ENCODE peak calls at places on chromosomes 2 and 18, in six cellular contexts. W is osteoblast, I is neural progenitor cell, J is hepatocyte, N is endodermal cell, P is IMR-90. F is an unnamed sample.
A peak's percentile ranks its signal among the peaks of the same experiment; 100 is the strongest.

GRCh38 chr2:239337877-239338484 is 62.8 kb downstream of the HDAC4 start:
- DNase-seq in W (no peak), I (no peak), J (no peak), N (peak; percentile 65), P (no peak), F (no peak)

GRCh38 chr2:188199716-188200128 is 92.0 kb upstream of the GULP1 start:
- DNase-seq in W (peak; percentile 82), I (no peak), J (peak; percentile 15), N (no peak), P (peak; percentile 90), F (no peak)

GRCh38 chr2:97849881-97850540 is 136.6 kb downstream of the ZAP70 start:
- DNase-seq in W (no peak), I (no peak), J (no peak), N (no peak), P (peak; percentile 18), F (no peak)

GRCh38 chr2:9539530-9539929 is 16.1 kb downstream of the ADAM17 start:
- DNase-seq in W (no peak), I (no peak), J (no peak), N (no peak), P (peak; percentile 58), F (no peak)

GRCh38 chr2:210188755-210189154 is 17.5 kb upstream of the KANSL1L start:
- DNase-seq in W (no peak), I (no peak), J (no peak), N (no peak), P (no peak), F (no peak)

GRCh38 chr2:8125741-8126691 is 555.8 kb upstream of the ID2 start:
- DNase-seq in W (no peak), I (no peak), J (peak; percentile 66), N (no peak), P (peak; percentile 21), F (peak; percentile 41)

GRCh38 chr2:29174937-29175336 is 59.7 kb downstream of the CLIP4 start:
- DNase-seq in W (no peak), I (peak; percentile 10), J (no peak), N (no peak), P (no peak), F (no peak)

GRCh38 chr2:64204006-64204632 is 59.9 kb upstream of the PELI1 start:
- DNase-seq in W (no peak), I (no peak), J (peak; percentile 57), N (no peak), P (peak; percentile 62), F (peak; percentile 21)

GRCh38 chr2:217837001-217837491 is 165.7 kb downstream of the TNS1 start:
- DNase-seq in W (peak; percentile 85), I (peak; percentile 61), J (peak; percentile 51), N (peak; percentile 86), P (no peak), F (no peak)

DNA sequence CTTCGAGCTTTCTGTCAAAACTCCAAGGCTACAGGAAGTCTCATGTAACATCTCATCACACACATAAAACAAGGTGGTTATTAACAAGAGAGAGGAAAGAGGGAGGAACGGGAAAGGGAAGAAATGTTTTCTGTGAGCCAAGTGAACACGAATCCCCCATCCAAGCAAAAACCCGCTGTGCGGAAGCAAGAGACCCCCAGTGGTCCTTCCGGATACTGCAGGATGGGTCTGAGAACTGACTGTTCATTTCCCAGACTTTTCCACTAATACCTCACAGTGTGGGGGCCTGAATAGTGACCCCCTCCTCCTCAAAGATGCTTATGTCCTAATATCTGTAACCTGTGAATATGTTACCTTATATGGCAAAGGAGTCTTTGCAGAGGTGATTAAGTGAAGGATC is 19.0 kb upstream of the DIPK1C start:
- DNase-seq in W (peak; percentile 92), I (peak; percentile 72), J (peak; percentile 61), N (peak; percentile 85), P (peak; percentile 8), F (no peak)
- TF ChIP-seq CTCF in W (peak; percentile 61), I (peak; percentile 76), J (peak; percentile 57), N (peak; percentile 86), P (peak; percentile 50), F (no peak)

GRCh38 chr2:221532641-221533040 is 39.5 kb downstream of the EPHA4 start:
- DNase-seq in W (no peak), I (no peak), J (no peak), N (no peak), P (no peak), F (no peak)
- H3K4me1 ChIP-seq in W (no peaks in the 10 kb centered on the region), I (peaks cover 73% of the 10 kb centered on the region), J (peaks cover 28% of the 10 kb centered on the region), N (peaks cover 23% of the 10 kb centered on the region), P (peaks cover 19% of the 10 kb centered on the region), F (peaks cover 13% of the 10 kb centered on the region)

GRCh38 chr2:233386382-233387041 is 32.2 kb downstream of the DGKD start:
- DNase-seq in W (no peak), I (no peak), J (no peak), N (no peak), P (peak; percentile 51), F (peak; percentile 54)

GRCh38 chr2:233385489-233386044 is 31.3 kb downstream of the DGKD start:
- DNase-seq in W (no peak), I (no peak), J (no peak), N (no peak), P (no peak), F (no peak)

GRCh38 chr2:233387225-233387624 is 32.9 kb downstream of the DGKD start:
- DNase-seq in W (no peak), I (no peak), J (no peak), N (no peak), P (no peak), F (peak; percentile 32)

GRCh38 chr2:233389601-233390125 is 35.4 kb downstream of the DGKD start:
- DNase-seq in W (no peak), I (no peak), J (no peak), N (no peak), P (no peak), F (no peak)

GRCh38 chr2:233387667-233388528 is 33.6 kb downstream of the DGKD start:
- DNase-seq in W (peak; percentile 94), I (no peak), J (peak; percentile 82), N (no peak), P (peak; percentile 96), F (peak; percentile 97)
- H3K36me3 ChIP-seq in W (peaks cover 4% of the 10 kb centered on the region), I (no peaks in the 10 kb centered on the region), J (no peaks in the 10 kb centered on the region), N (peaks cover 16% of the 10 kb centered on the region), P (peaks cover 2% of the 10 kb centered on the region), F (no peaks in the 10 kb centered on the region)

GRCh38 chr2:121748202-121748601 is 7.2 kb upstream of the TSN start:
- DNase-seq in W (no peak), I (peak; percentile 50), J (peak; percentile 25), N (peak; percentile 71), P (peak; percentile 51), F (no peak)
- TF ChIP-seq CTCF in W (peak; percentile 48), I (peak; percentile 51), J (peak; percentile 28), N (peak; percentile 68), P (peak; percentile 61), F (no peak)

GRCh38 chr18:48778344-48779011 is 172.3 kb downstream of the SMAD7 start:
- DNase-seq in W (peak; percentile 55), I (no peak), J (no peak), N (no peak), P (no peak), F (no peak)

GRCh38 chr18:48780151-48781001 is 170.4 kb downstream of the SMAD7 start:
- DNase-seq in W (peak; percentile 94), I (no peak), J (peak; percentile 62), N (no peak), P (peak; percentile 38), F (peak; percentile 47)

GRCh38 chr18:48777737-48778111 is 173.0 kb downstream of the SMAD7 start:
- DNase-seq in W (no peak), I (no peak), J (peak; percentile 62), N (no peak), P (no peak), F (no peak)

GRCh38 chr18:48781041-48781989 is 169.4 kb downstream of the SMAD7 start:
- DNase-seq in W (peak; percentile 95), I (peak; percentile 63), J (peak; percentile 92), N (no peak), P (peak; percentile 39), F (peak; percentile 76)

GRCh38 chr18:48779462-48779861 is 171.3 kb downstream of the SMAD7 start:
- DNase-seq in W (peak; percentile 69), I (no peak), J (no peak), N (no peak), P (no peak), F (no peak)
- H3K4me1 ChIP-seq in W (peaks cover 56% of the 10 kb centered on the region), I (peaks cover 17% of the 10 kb centered on the region), J (peaks cover 71% of the 10 kb centered on the region), N (peaks cover 17% of the 10 kb centered on the region), P (peaks cover 46% of the 10 kb centered on the region), F (peaks cover 35% of the 10 kb centered on the region)

GRCh38 chr18:62282188-62282629 is 42.9 kb upstream of the TNFRSF11A start:
- DNase-seq in W (peak; percentile 30), I (no peak), J (no peak), N (no peak), P (peak; percentile 84), F (no peak)

GRCh38 chr18:62284637-62285036 is 40.5 kb upstream of the TNFRSF11A start:
- DNase-seq in W (no peak), I (no peak), J (no peak), N (no peak), P (no peak), F (no peak)

GRCh38 chr18:62289047-62289446 is 36.1 kb upstream of the TNFRSF11A start:
- DNase-seq in W (no peak), I (no peak), J (no peak), N (no peak), P (no peak), F (no peak)

GRCh38 chr18:62288669-62289016 is 36.5 kb upstream of the TNFRSF11A start:
- DNase-seq in W (no peak), I (no peak), J (no peak), N (no peak), P (no peak), F (no peak)

DNA sequence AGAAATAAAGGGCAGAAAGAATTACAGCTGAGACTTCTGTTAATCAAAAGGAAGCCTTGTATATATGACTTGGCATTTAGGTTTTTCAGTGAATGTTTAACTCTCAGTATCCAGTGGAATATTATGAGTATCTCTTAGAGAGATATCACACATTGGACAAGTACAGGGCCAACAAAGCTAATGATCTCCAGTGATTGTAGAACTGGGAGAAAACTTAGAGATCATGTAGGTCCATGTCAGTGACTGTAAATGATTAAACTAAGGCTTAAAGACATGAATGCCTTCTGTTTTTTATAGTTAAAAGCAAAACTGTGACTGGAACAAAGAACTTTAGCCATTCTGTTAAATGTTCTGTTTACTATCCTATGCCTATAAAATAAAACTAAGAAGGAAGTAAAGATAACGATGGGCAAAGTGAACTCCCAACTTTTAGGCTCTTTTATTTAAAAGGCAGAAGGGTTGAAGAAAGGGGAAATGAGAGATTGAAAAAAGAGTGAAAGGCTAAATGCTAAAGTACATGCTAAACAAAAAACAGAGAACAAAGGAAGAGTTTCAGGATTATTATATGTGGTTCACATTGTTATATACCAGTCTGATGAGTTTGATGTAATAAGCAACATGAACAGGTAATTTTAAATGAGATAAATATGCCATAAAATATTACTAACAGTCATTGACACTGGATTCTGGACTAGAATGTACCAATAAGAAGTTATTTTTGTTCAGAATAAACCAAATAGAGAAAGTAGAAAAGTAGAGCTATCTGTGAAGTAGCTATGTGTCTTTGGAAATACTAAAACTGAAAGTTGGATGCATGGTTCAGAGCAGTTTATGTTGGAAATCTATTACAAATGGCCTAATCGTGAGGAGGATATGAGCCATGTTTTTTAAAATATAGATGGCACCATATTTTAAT is 37.1 kb upstream of the TNFRSF11A start:
- DNase-seq in W (no peak), I (no peak), J (peak; percentile 6), N (no peak), P (no peak), F (no peak)
- H3K36me3 ChIP-seq in W (peaks cover 12% of the 10 kb centered on the region), I (peaks cover 5% of the 10 kb centered on the region), J (no peaks in the 10 kb centered on the region), N (peaks cover 66% of the 10 kb centered on the region), P (peaks cover 7% of the 10 kb centered on the region), F (no peaks in the 10 kb centered on the region)

F was measured in ovary.